ENCODE peak calls at places on chromosomes 1 and 21, in four cellular contexts. One of them, this sample, is unnamed.

GRCh38 chr1:152165291-152166077 is 6.5 kb upstream of the RPTN start:
- DNase-seq in cardiac septum: no peak
- DNase-seq in NCI-H1092: no peak
- DNase-seq in stimulated activated naive CD8-positive, alpha-beta T cell treated with anti-CD3 and anti-CD28 coated beads, Interleukin-15, Interleukin-2, amounts not matched to agents 100 U/mL and 50 U/mL, for 24 hours: no peak
- DNase-seq in this sample: no peak

GRCh38 chr1:9101510-9102146 is 27.3 kb downstream of the GPR157 start:
- DNase-seq in cardiac septum: no peak
- DNase-seq in NCI-H1092: peak
- DNase-seq in stimulated activated naive CD8-positive, alpha-beta T cell treated with anti-CD3 and anti-CD28 coated beads, Interleukin-15, Interleukin-2, amounts not matched to agents 100 U/mL and 50 U/mL, for 24 hours: peak
- DNase-seq in this sample: no peak

GRCh38 chr21:18155508-18156193 is 89.0 kb upstream of the CHODL start:
- DNase-seq in cardiac septum: no peak
- DNase-seq in NCI-H1092: no peak
- DNase-seq in stimulated activated naive CD8-positive, alpha-beta T cell treated with anti-CD3 and anti-CD28 coated beads, Interleukin-15, Interleukin-2, amounts not matched to agents 100 U/mL and 50 U/mL, for 24 hours: no peak
- DNase-seq in this sample: no peak

GRCh38 chr21:43928230-43928607 is 63.2 kb downstream of the AGPAT3 start:
- DNase-seq in cardiac septum: no peak
- DNase-seq in NCI-H1092: no peak
- DNase-seq in stimulated activated naive CD8-positive, alpha-beta T cell treated with anti-CD3 and anti-CD28 coated beads, Interleukin-15, Interleukin-2, amounts not matched to agents 100 U/mL and 50 U/mL, for 24 hours: no peak
- DNase-seq in this sample: no peak

GRCh38 chr1:200034821-200035396 is 7.4 kb downstream of the NR5A2 start:
- DNase-seq in cardiac septum: no peak
- DNase-seq in NCI-H1092: no peak
- DNase-seq in stimulated activated naive CD8-positive, alpha-beta T cell treated with anti-CD3 and anti-CD28 coated beads, Interleukin-15, Interleukin-2, amounts not matched to agents 100 U/mL and 50 U/mL, for 24 hours: no peak
- DNase-seq in this sample: no peak

GRCh38 chr21:21731626-21732025 is 733.4 kb downstream of the NCAM2 start:
- DNase-seq in cardiac septum: no peak
- DNase-seq in NCI-H1092: no peak
- DNase-seq in stimulated activated naive CD8-positive, alpha-beta T cell treated with anti-CD3 and anti-CD28 coated beads, Interleukin-15, Interleukin-2, amounts not matched to agents 100 U/mL and 50 U/mL, for 24 hours: no peak
- DNase-seq in this sample: no peak

GRCh38 chr1:184424945-184425344 is 38.1 kb downstream of the C1orf21 start:
- DNase-seq in cardiac septum: no peak
- DNase-seq in NCI-H1092: no peak
- DNase-seq in stimulated activated naive CD8-positive, alpha-beta T cell treated with anti-CD3 and anti-CD28 coated beads, Interleukin-15, Interleukin-2, amounts not matched to agents 100 U/mL and 50 U/mL, for 24 hours: no peak
- DNase-seq in this sample: no peak

GRCh38 chr21:39386194-39386593 is 37.3 kb upstream of the HMGN1 start:
- DNase-seq in cardiac septum: no peak
- DNase-seq in NCI-H1092: peak
- DNase-seq in stimulated activated naive CD8-positive, alpha-beta T cell treated with anti-CD3 and anti-CD28 coated beads, Interleukin-15, Interleukin-2, amounts not matched to agents 100 U/mL and 50 U/mL, for 24 hours: peak
- DNase-seq in this sample: no peak

GRCh38 chr1:53592521-53592982 is 133.4 kb downstream of the DMRTB1 start:
- DNase-seq in cardiac septum: peak
- DNase-seq in NCI-H1092: no peak
- DNase-seq in stimulated activated naive CD8-positive, alpha-beta T cell treated with anti-CD3 and anti-CD28 coated beads, Interleukin-15, Interleukin-2, amounts not matched to agents 100 U/mL and 50 U/mL, for 24 hours: no peak
- DNase-seq in this sample: no peak

GRCh38 chr1:36859926-36860325 is 174.4 kb downstream of the GRIK3 start:
- DNase-seq in cardiac septum: no peak
- DNase-seq in NCI-H1092: no peak
- DNase-seq in stimulated activated naive CD8-positive, alpha-beta T cell treated with anti-CD3 and anti-CD28 coated beads, Interleukin-15, Interleukin-2, amounts not matched to agents 100 U/mL and 50 U/mL, for 24 hours: no peak
- DNase-seq in this sample: no peak

GRCh38 chr1:9061949-9062555 is 7.4 kb downstream of the SLC2A5 start:
- DNase-seq in cardiac septum: peak
- DNase-seq in NCI-H1092: no peak
- DNase-seq in stimulated activated naive CD8-positive, alpha-beta T cell treated with anti-CD3 and anti-CD28 coated beads, Interleukin-15, Interleukin-2, amounts not matched to agents 100 U/mL and 50 U/mL, for 24 hours: no peak
- DNase-seq in this sample: no peak

GRCh38 chr1:37739222-37739621 is 25.7 kb downstream of the EPHA10 start:
- DNase-seq in cardiac septum: peak
- DNase-seq in NCI-H1092: no peak
- DNase-seq in stimulated activated naive CD8-positive, alpha-beta T cell treated with anti-CD3 and anti-CD28 coated beads, Interleukin-15, Interleukin-2, amounts not matched to agents 100 U/mL and 50 U/mL, for 24 hours: no peak
- DNase-seq in this sample: no peak

GRCh38 chr1:25145775-25146381 is 86.4 kb downstream of the SYF2 start:
- DNase-seq in cardiac septum: no peak
- DNase-seq in NCI-H1092: no peak
- DNase-seq in stimulated activated naive CD8-positive, alpha-beta T cell treated with anti-CD3 and anti-CD28 coated beads, Interleukin-15, Interleukin-2, amounts not matched to agents 100 U/mL and 50 U/mL, for 24 hours: no peak
- DNase-seq in this sample: no peak

GRCh38 chr1:171653796-171654704 is 1.6 kb upstream of the MYOC start:
- DNase-seq in cardiac septum: no peak
- DNase-seq in NCI-H1092: no peak
- DNase-seq in stimulated activated naive CD8-positive, alpha-beta T cell treated with anti-CD3 and anti-CD28 coated beads, Interleukin-15, Interleukin-2, amounts not matched to agents 100 U/mL and 50 U/mL, for 24 hours: no peak
- DNase-seq in this sample: no peak

GRCh38 chr21:29697555-29698193 is 242.1 kb downstream of the GRIK1 start:
- DNase-seq in cardiac septum: no peak
- DNase-seq in NCI-H1092: no peak
- DNase-seq in stimulated activated naive CD8-positive, alpha-beta T cell treated with anti-CD3 and anti-CD28 coated beads, Interleukin-15, Interleukin-2, amounts not matched to agents 100 U/mL and 50 U/mL, for 24 hours: no peak
- DNase-seq in this sample: no peak

GRCh38 chr1:93715529-93716126 is 34.0 kb upstream of the BCAR3 start:
- DNase-seq in cardiac septum: peak
- DNase-seq in NCI-H1092: peak
- DNase-seq in stimulated activated naive CD8-positive, alpha-beta T cell treated with anti-CD3 and anti-CD28 coated beads, Interleukin-15, Interleukin-2, amounts not matched to agents 100 U/mL and 50 U/mL, for 24 hours: no peak
- DNase-seq in this sample: no peak

GRCh38 chr1:119689511-119689910 is 22.2 kb upstream of the PHGDH start:
- DNase-seq in cardiac septum: no peak
- DNase-seq in NCI-H1092: no peak
- DNase-seq in stimulated activated naive CD8-positive, alpha-beta T cell treated with anti-CD3 and anti-CD28 coated beads, Interleukin-15, Interleukin-2, amounts not matched to agents 100 U/mL and 50 U/mL, for 24 hours: no peak
- DNase-seq in this sample: no peak

GRCh38 chr1:100411019-100411418 is 58.7 kb downstream of the CDC14A start:
- DNase-seq in cardiac septum: no peak
- DNase-seq in NCI-H1092: no peak
- DNase-seq in stimulated activated naive CD8-positive, alpha-beta T cell treated with anti-CD3 and anti-CD28 coated beads, Interleukin-15, Interleukin-2, amounts not matched to agents 100 U/mL and 50 U/mL, for 24 hours: no peak
- DNase-seq in this sample: no peak

GRCh38 chr1:45723248-45723930 is 27.1 kb downstream of the IPP start:
- DNase-seq in cardiac septum: no peak
- DNase-seq in NCI-H1092: no peak
- DNase-seq in stimulated activated naive CD8-positive, alpha-beta T cell treated with anti-CD3 and anti-CD28 coated beads, Interleukin-15, Interleukin-2, amounts not matched to agents 100 U/mL and 50 U/mL, for 24 hours: no peak
- DNase-seq in this sample: no peak